ENCODE peak calls at places on chromosomes 13 and 19, in seven cellular contexts. D is body of pancreas, M is psoas muscle, E is kidney, N is OCI-LY7, Y is neural progenitor cell, S is HCT116. V is an unnamed sample.

GRCh38 chr13:30872195-30872594 is 33.9 kb upstream of the MEDAG start:
- DNase-seq in E (no peak), D (no peak), M (no peak), Y (no peak), S (no peak), N (no peak), V (no peak)

GRCh38 chr13:113118328-113119021 is 4.1 kb upstream of the F10 start:
- DNase-seq in E (peak; percentile 71), N (no peak), S (no peak), D (no peak), Y (no peak), M (no peak), V (no peak)

GRCh38 chr13:113178070-113178895 is 19.8 kb downstream of the PROZ start:
- DNase-seq in M (no peak), D (no peak), S (no peak), N (no peak), E (no peak), Y (no peak), V (no peak)

GRCh38 chr13:47546963-47547345 is 454.1 kb downstream of the SUCLA2 start:
- DNase-seq in D (no peak), E (no peak), S (no peak), N (no peak), M (no peak), Y (no peak), V (no peak)

GRCh38 chr13:95677564-95678386 is 836 bp downstream of the DNAJC3 start:
- DNase-seq in D (peak; percentile 61), Y (peak; percentile 57), S (no peak), M (no peak), E (no peak), N (peak; percentile 0), V (peak; percentile 51)

GRCh38 chr13:51364404-51365008 is 25.0 kb downstream of the SERPINE3 start:
- DNase-seq in Y (no peak), E (no peak), M (no peak), S (no peak), N (no peak), D (no peak), V (no peak)

GRCh38 chr13:38753878-38754277 is 67.0 kb downstream of the FREM2 start:
- DNase-seq in D (no peak), E (no peak), Y (peak; percentile 24), N (no peak), S (no peak), M (no peak), V (no peak)

GRCh38 chr13:45521292-45521691 is 56.6 kb downstream of the COG3 start:
- DNase-seq in E (no peak), Y (no peak), M (no peak), D (no peak), N (no peak), S (no peak), V (no peak)

GRCh38 chr13:101535192-101535746 is 82.8 kb downstream of the ITGBL1 start:
- DNase-seq in N (no peak), M (no peak), D (no peak), E (no peak), Y (no peak), S (no peak), V (no peak)

GRCh38 chr19:2488942-2489731 is 13.2 kb downstream of the GADD45B start:
- DNase-seq in E (peak; percentile 89), D (peak; percentile 81), N (peak; percentile 68), S (no peak), M (peak; percentile 67), Y (peak; percentile 85), V (peak; percentile 73)

GRCh38 chr13:30872685-30873443 is 33.2 kb upstream of the MEDAG start:
- DNase-seq in S (no peak), M (peak; percentile 75), E (no peak), D (peak; percentile 15), N (no peak), Y (peak; percentile 66), V (peak; percentile 37)

GRCh38 chr13:42702726-42703125 is 78.7 kb upstream of the FAM216B start:
- DNase-seq in E (no peak), N (no peak), Y (no peak), D (no peak), S (no peak), M (no peak), V (no peak)

GRCh38 chr13:109737606-109738005 is 48.8 kb downstream of the IRS2 start:
- DNase-seq in Y (no peak), S (no peak), E (no peak), M (no peak), D (no peak), N (no peak), V (no peak)

GRCh38 chr19:30249911-30250310 is 122.3 kb upstream of the ZNF536 start:
- DNase-seq in S (no peak), Y (no peak), N (no peak), E (no peak), M (no peak), D (no peak), V (no peak)

GRCh38 chr19:42066075-42066754 is 3.8 kb downstream of the GRIK5 start:
- DNase-seq in E (peak; percentile 68), N (no peak), D (no peak), M (no peak), Y (peak; percentile 70), S (no peak), V (no peak)

GRCh38 chr13:77239312-77239711 is 87.6 kb downstream of the MYCBP2 start:
- DNase-seq in D (no peak), N (no peak), Y (no peak), M (no peak), E (no peak), S (no peak), V (no peak)

GRCh38 chr13:53200498-53201453 is 172.2 kb downstream of the OLFM4 start:
- DNase-seq in S (no peak), N (no peak), D (peak; percentile 83), E (peak; percentile 67), M (peak; percentile 41), Y (peak; percentile 96), V (peak; percentile 48)

GRCh38 chr13:26219726-26220125 is 2.4 kb downstream of the RNF6 start:
- DNase-seq in M (no peak), D (no peak), E (no peak), Y (no peak), N (no peak), S (no peak), V (no peak)

GRCh38 chr13:45468676-45469075 is 3.9 kb downstream of the COG3 start:
- DNase-seq in M (no peak), E (no peak), Y (no peak), N (peak; percentile 7), D (no peak), S (no peak), V (no peak)

GRCh38 chr19:53870485-53870844 is 2.8 kb downstream of the MYADM start:
- DNase-seq in N (peak; percentile 22), S (no peak), Y (peak; percentile 63), D (peak; percentile 41), E (no peak), M (no peak), V (no peak)

GRCh38 chr19:30567535-30568232 is 195.5 kb downstream of the ZNF536 start:
- DNase-seq in E (no peak), S (no peak), N (no peak), D (no peak), Y (no peak), M (no peak), V (no peak)

DNA sequence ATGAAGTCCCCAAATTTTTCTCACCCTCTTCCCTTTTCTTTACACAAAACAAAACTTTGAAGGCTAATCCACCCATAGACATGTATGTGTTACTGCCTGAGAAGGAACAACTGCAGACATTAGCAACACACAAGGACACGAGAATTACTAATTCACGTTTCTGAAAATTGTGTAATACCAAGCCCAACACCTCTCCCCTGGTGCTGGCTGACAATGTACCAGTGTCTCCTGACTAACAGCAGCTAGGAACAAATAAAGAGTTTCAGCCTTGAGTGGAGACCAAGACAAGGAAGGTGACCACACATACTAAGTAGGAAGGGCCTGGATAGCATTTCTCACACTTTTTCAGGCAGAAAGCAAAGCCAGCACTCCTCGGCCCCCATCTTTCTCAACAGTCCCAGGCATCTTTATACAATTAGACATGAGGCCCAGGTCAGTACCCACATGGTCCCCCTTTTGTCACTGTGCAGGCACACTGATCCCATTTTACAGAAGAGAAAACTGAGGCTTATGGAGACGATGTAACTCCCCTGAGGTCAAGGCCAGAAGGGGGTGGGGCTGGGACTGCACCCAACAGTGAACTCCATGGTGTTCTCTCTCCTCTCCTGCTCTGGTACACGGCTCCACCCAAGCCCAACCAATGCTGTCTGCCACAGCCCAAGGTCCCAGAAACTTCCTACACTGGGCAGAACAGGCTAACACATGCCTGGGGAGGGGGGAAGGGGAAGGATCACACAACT is 8.7 kb downstream of the BRD4 start:
- DNase-seq in N (no peak), D (peak; percentile 69), Y (no peak), E (peak; percentile 82), M (peak; percentile 36), S (no peak), V (peak; percentile 45)
- H3K27ac ChIP-seq in N (no peak overlapping the region), D (peak overlapping the region; percentile 87), Y (no peak overlapping the region), E (peak overlapping the region; percentile 91), M (peak overlapping the region; percentile 48), S (no peak overlapping the region), V (no peak overlapping the region)

GRCh38 chr13:75417006-75417384 is 65.0 kb downstream of the TBC1D4 start:
- DNase-seq in N (no peak), M (no peak), Y (no peak), S (no peak), D (no peak), E (no peak), V (peak; percentile 13)
- H3K4me1 ChIP-seq in N (peaks cover 100% of the 10 kb centered on the region), M (peaks cover 70% of the 10 kb centered on the region), Y (peaks cover 7% of the 10 kb centered on the region), S (peaks cover 24% of the 10 kb centered on the region), D (peaks cover 54% of the 10 kb centered on the region), E (peaks cover 12% of the 10 kb centered on the region), V (peaks cover 71% of the 10 kb centered on the region)

GRCh38 chr19:13181747-13182388 is 31.7 kb downstream of the IER2 start:
- DNase-seq in N (peak; percentile 55), D (peak; percentile 78), M (peak; percentile 54), E (peak; percentile 89), S (no peak), Y (no peak), V (peak; percentile 77)
- H3K27ac ChIP-seq in N (peak overlapping the region; percentile 21), D (peak overlapping the region; percentile 52), M (peak overlapping the region; percentile 41), E (no peak overlapping the region), S (no peak overlapping the region), Y (no peak overlapping the region), V (peak overlapping the region; percentile 66)

GRCh38 chr13:98520674-98521449 is 56.0 kb downstream of the STK24 start:
- DNase-seq in M (no peak), Y (no peak), D (no peak), E (no peak), S (no peak), N (no peak), V (no peak)

GRCh38 chr13:98517576-98518310 is 59.2 kb downstream of the STK24 start:
- DNase-seq in M (no peak), Y (no peak), S (no peak), D (no peak), E (no peak), N (no peak), V (no peak)

GRCh38 chr13:98521876-98522275 is 55.0 kb downstream of the STK24 start:
- DNase-seq in D (no peak), M (no peak), E (peak; percentile 69), Y (no peak), S (no peak), N (no peak), V (no peak)

GRCh38 chr13:98521461-98521860 is 55.4 kb downstream of the STK24 start:
- DNase-seq in Y (no peak), E (no peak), M (no peak), N (no peak), S (no peak), D (no peak), V (no peak)

DNA sequence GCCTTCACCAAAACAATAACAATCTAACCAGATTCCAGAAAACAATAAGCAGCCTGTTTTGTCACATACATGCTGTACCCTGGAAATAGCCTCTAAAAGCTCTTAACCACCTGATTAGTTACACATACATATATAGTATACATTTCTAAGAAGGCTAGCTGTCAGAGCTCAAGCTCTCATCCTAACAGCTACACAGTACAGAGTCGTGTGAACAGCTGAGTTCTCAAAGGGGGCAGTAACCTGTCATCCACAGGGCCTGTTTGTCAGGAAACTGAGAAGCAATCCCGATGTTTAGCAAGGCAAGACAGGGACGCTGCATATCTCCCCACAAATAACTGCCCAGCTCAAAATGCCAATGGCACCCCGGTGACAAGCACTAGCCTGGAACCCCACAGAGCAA is 56.9 kb downstream of the STK24 start:
- DNase-seq in E (no peak), M (no peak), D (no peak), S (no peak), N (no peak), Y (no peak), V (no peak)
- H3K4me1 ChIP-seq in E (peaks cover 40% of the 10 kb centered on the region), M (peaks cover 54% of the 10 kb centered on the region), D (peaks cover 60% of the 10 kb centered on the region), S (no peaks in the 10 kb centered on the region), N (peaks cover 18% of the 10 kb centered on the region), Y (peaks cover 41% of the 10 kb centered on the region), V (peaks cover 80% of the 10 kb centered on the region)

V was measured in heart right ventricle.